ENCODE peak calls at places on chromosomes 6 and 20, in five cellular contexts. One of them, this sample, is unnamed.
A peak's percentile ranks its signal among the peaks of the same experiment; 100 is the strongest.

GRCh38 chr6:104929348-104929747 is 27.6 kb upstream of the LIN28B start:
- DNase-seq in HT1080: no peak
- DNase-seq in Caki2: no peak
- DNase-seq in fibroblast of mammary gland: no peak
- DNase-seq in effector CD8-positive, alpha-beta T cell: no peak
- DNase-seq in this sample: no peak

GRCh38 chr6:16681260-16681873 is 79.9 kb downstream of the ATXN1 start:
- DNase-seq in HT1080: peak; percentile 94
- DNase-seq in effector CD8-positive, alpha-beta T cell: no peak
- DNase-seq in fibroblast of mammary gland: peak; percentile 98
- DNase-seq in Caki2: peak; percentile 92
- DNase-seq in this sample: peak; percentile 89

GRCh38 chr6:67630146-67630545 is 1004.9 kb upstream of the ADGRB3 start:
- DNase-seq in effector CD8-positive, alpha-beta T cell: no peak
- DNase-seq in Caki2: peak; percentile 65
- DNase-seq in fibroblast of mammary gland: peak; percentile 96
- DNase-seq in HT1080: peak; percentile 83
- DNase-seq in this sample: peak; percentile 96

GRCh38 chr6:155310596-155310995 is 3.7 kb downstream of the TFB1M start:
- DNase-seq in Caki2: no peak
- DNase-seq in effector CD8-positive, alpha-beta T cell: no peak
- DNase-seq in HT1080: peak; percentile 23
- DNase-seq in fibroblast of mammary gland: peak; percentile 72
- DNase-seq in this sample: peak; percentile 54

GRCh38 chr6:134347916-134348805 is 30.2 kb upstream of the SGK1 start:
- DNase-seq in fibroblast of mammary gland: peak; percentile 99
- DNase-seq in Caki2: peak; percentile 94
- DNase-seq in effector CD8-positive, alpha-beta T cell: no peak
- DNase-seq in HT1080: peak; percentile 92
- DNase-seq in this sample: peak; percentile 97

GRCh38 chr20:44684047-44684965 is 30.9 kb upstream of the CCN5 start:
- DNase-seq in HT1080: no peak
- DNase-seq in effector CD8-positive, alpha-beta T cell: no peak
- DNase-seq in Caki2: no peak
- DNase-seq in fibroblast of mammary gland: no peak
- DNase-seq in this sample: no peak

GRCh38 chr20:59295531-59295930 is 4.9 kb upstream of the EDN3 start:
- DNase-seq in effector CD8-positive, alpha-beta T cell: no peak
- DNase-seq in HT1080: no peak
- DNase-seq in Caki2: no peak
- DNase-seq in fibroblast of mammary gland: no peak
- DNase-seq in this sample: no peak

GRCh38 chr6:19838442-19839236 is 1.5 kb downstream of the ID4 start:
- DNase-seq in Caki2: peak; percentile 87
- DNase-seq in HT1080: no peak
- DNase-seq in effector CD8-positive, alpha-beta T cell: no peak
- DNase-seq in fibroblast of mammary gland: no peak
- DNase-seq in this sample: no peak

GRCh38 chr6:79833264-79833663 is 114.1 kb downstream of the ELOVL4 start:
- DNase-seq in HT1080: no peak
- DNase-seq in fibroblast of mammary gland: peak; percentile 7
- DNase-seq in Caki2: no peak
- DNase-seq in effector CD8-positive, alpha-beta T cell: no peak
- DNase-seq in this sample: no peak

GRCh38 chr6:136734977-136735376 is 57.3 kb downstream of the MAP3K5 start:
- DNase-seq in fibroblast of mammary gland: no peak
- DNase-seq in HT1080: no peak
- DNase-seq in effector CD8-positive, alpha-beta T cell: no peak
- DNase-seq in Caki2: no peak
- DNase-seq in this sample: no peak

GRCh38 chr20:38275815-38276550 is 15.4 kb upstream of the KIAA1755 start:
- DNase-seq in HT1080: peak; percentile 89
- DNase-seq in fibroblast of mammary gland: peak; percentile 88
- DNase-seq in Caki2: no peak
- DNase-seq in effector CD8-positive, alpha-beta T cell: no peak
- DNase-seq in this sample: peak; percentile 86

GRCh38 chr6:41546866-41547798 is 951 bp downstream of the FOXP4 start:
- DNase-seq in effector CD8-positive, alpha-beta T cell: no peak
- DNase-seq in fibroblast of mammary gland: peak; percentile 38
- DNase-seq in HT1080: no peak
- DNase-seq in Caki2: peak; percentile 4
- DNase-seq in this sample: peak; percentile 45

GRCh38 chr6:96762599-96762998 is 74.7 kb downstream of the GPR63 start:
- DNase-seq in fibroblast of mammary gland: no peak
- DNase-seq in effector CD8-positive, alpha-beta T cell: no peak
- DNase-seq in Caki2: no peak
- DNase-seq in HT1080: no peak
- DNase-seq in this sample: no peak

GRCh38 chr6:17964633-17965032 is 22.8 kb downstream of the KIF13A start:
- DNase-seq in fibroblast of mammary gland: no peak
- DNase-seq in Caki2: no peak
- DNase-seq in effector CD8-positive, alpha-beta T cell: no peak
- DNase-seq in HT1080: no peak
- DNase-seq in this sample: peak; percentile 59

GRCh38 chr20:59084041-59084841 is 41.7 kb upstream of the PRELID3B start:
- DNase-seq in Caki2: no peak
- DNase-seq in effector CD8-positive, alpha-beta T cell: no peak
- DNase-seq in fibroblast of mammary gland: no peak
- DNase-seq in HT1080: no peak
- DNase-seq in this sample: no peak